ENCODE peak calls at places on chromosomes 4 and X, in ten cellular contexts. W is activated effector memory CD4-positive, alpha-beta T cell treated with anti-CD3 and anti-CD28 coated beads, Interleukin-2, amount 50 U/mL, for 16 hours; V is RPMI7951; Z is caudate nucleus; R is anterior cingulate cortex; T is renal cortical epithelial cell; Y is ELF-1; F is dermis blood vessel endothelial cell; X is SIG-M5; U is activated CD4-positive, alpha-beta T cell treated with anti-CD3 and anti-CD28 coated beads, Interleukin-2, amount 50 U/mL, for 1 hour. C is an unnamed sample.

GRCh38 chr4:38612996-38613395 is 51.0 kb upstream of the KLF3 start:
- DNase-seq in W (no peak), V (no peak), Z (no peak), R (no peak), T (peak), Y (no peak), F (peak), X (no peak), U (no peak), C (no peak)

GRCh38 chrX:150566734-150567182 is 1.7 kb upstream of the MTM1 start:
- DNase-seq in W (no peak), V (no peak), Z (no peak), R (no peak), T (no peak), Y (peak), F (no peak), X (no peak), U (no peak), C (no peak)

GRCh38 chrX:10648608-10649007 is 28.2 kb upstream of the MID1 start:
- DNase-seq in W (no peak), V (peak), Z (no peak), R (no peak), T (peak), Y (no peak), F (no peak), X (no peak), U (no peak), C (no peak)

GRCh38 chr4:106238819-106239420 is 77.1 kb downstream of the TBCK start:
- DNase-seq in W (no peak), V (peak), Z (no peak), R (no peak), T (peak), Y (peak), F (peak), X (no peak), U (no peak), C (no peak)

GRCh38 chrX:49932786-49933185 is 10.4 kb downstream of the CLCN5 start:
- DNase-seq in W (no peak), V (no peak), Z (no peak), R (no peak), T (no peak), Y (no peak), F (no peak), X (no peak), U (no peak), C (no peak)

GRCh38 chr4:88441696-88442095 is 15.2 kb upstream of the HERC5 start:
- DNase-seq in W (no peak), V (no peak), Z (no peak), R (no peak), T (peak), Y (no peak), F (no peak), X (no peak), U (no peak), C (no peak)

GRCh38 chr4:112771-113170 is 11.5 kb upstream of the ZNF718 start:
- DNase-seq in W (no peak), V (no peak), Z (no peak), R (no peak), T (no peak), Y (no peak), F (no peak), X (no peak), U (no peak), C (no peak)

GRCh38 chr4:24655326-24655725 is 71.0 kb upstream of the DHX15 start:
- DNase-seq in W (no peak), V (no peak), Z (no peak), R (no peak), T (no peak), Y (no peak), F (no peak), X (no peak), U (no peak), C (no peak)

GRCh38 chr4:180811556-180811955 is 1431.6 kb upstream of the TENM3 start:
- DNase-seq in W (no peak), V (no peak), Z (no peak), R (no peak), T (no peak), Y (no peak), F (no peak), X (no peak), U (no peak), C (no peak)

GRCh38 chrX:118508690-118509089 is 13.1 kb downstream of the DOCK11 start:
- DNase-seq in W (no peak), V (no peak), Z (no peak), R (no peak), T (no peak), Y (no peak), F (no peak), X (no peak), U (no peak), C (no peak)

GRCh38 chr4:151675366-151676060 is 85.3 kb downstream of the GATB start:
- DNase-seq in W (no peak), V (no peak), Z (no peak), R (no peak), T (peak), Y (peak), F (no peak), X (no peak), U (no peak), C (no peak)

GRCh38 chrX:100895365-100896075 is 21.4 kb upstream of the NOX1 start:
- DNase-seq in W (peak), V (peak), Z (no peak), R (no peak), T (peak), Y (peak), F (peak), X (no peak), U (peak), C (no peak)

GRCh38 chr4:54872246-54872645 is 214.5 kb downstream of the KIT start:
- DNase-seq in W (no peak), V (peak), Z (no peak), R (no peak), T (no peak), Y (no peak), F (no peak), X (no peak), U (no peak), C (no peak)

GRCh38 chrX:154449618-154450017 is 5.7 kb downstream of the FAM50A start:
- DNase-seq in W (no peak), V (no peak), Z (no peak), R (no peak), T (no peak), Y (no peak), F (no peak), X (no peak), U (no peak), C (no peak)

GRCh38 chrX:19593684-19594083 is 78.4 kb upstream of the MAP3K15 start:
- DNase-seq in W (no peak), V (peak), Z (no peak), R (no peak), T (peak), Y (no peak), F (peak), X (no peak), U (peak), C (no peak)

GRCh38 chr4:121165206-121165605 is 1.1 kb upstream of the TNIP3 start:
- DNase-seq in W (no peak), V (no peak), Z (no peak), R (no peak), T (no peak), Y (no peak), F (no peak), X (no peak), U (no peak), C (no peak)

GRCh38 chrX:2243913-2244460 is 256.8 kb downstream of the DHRSX start:
- DNase-seq in W (no peak), V (peak), Z (no peak), R (no peak), T (peak), Y (no peak), F (no peak), X (no peak), U (no peak), C (no peak)

GRCh38 chrX:26100421-26100920 is 37.7 kb upstream of the MAGEB18 start:
- DNase-seq in W (no peak), V (no peak), Z (no peak), R (no peak), T (peak), Y (no peak), F (no peak), X (no peak), U (no peak), C (no peak)

GRCh38 chrX:134375691-134376090 is 84.3 kb upstream of the HPRT1 start:
- DNase-seq in W (no peak), V (no peak), Z (no peak), R (no peak), T (no peak), Y (no peak), F (no peak), X (no peak), U (no peak), C (no peak)

GRCh38 chrX:26788402-26788998 is 572.5 kb downstream of the MAGEB5 start:
- DNase-seq in W (no peak), V (no peak), Z (no peak), R (no peak), T (peak), Y (no peak), F (peak), X (no peak), U (no peak), C (no peak)

GRCh38 chr4:186808635-186809018 is 85.0 kb upstream of the FAT1 start:
- DNase-seq in W (no peak), V (peak), Z (no peak), R (no peak), T (peak), Y (no peak), F (no peak), X (no peak), U (no peak), C (no peak)

GRCh38 chrX:132204629-132205028 is 14.6 kb downstream of the RAP2C start:
- DNase-seq in W (no peak), V (no peak), Z (no peak), R (no peak), T (no peak), Y (no peak), F (no peak), X (no peak), U (no peak), C (no peak)

GRCh38 chr4:108544504-108544903 is 75.9 kb upstream of the RPL34 start:
- DNase-seq in W (no peak), V (peak), Z (no peak), R (no peak), T (peak), Y (no peak), F (no peak), X (no peak), U (no peak), C (no peak)

GRCh38 chrX:153319295-153319694 is 2.3 kb downstream of the PNMA6F start:
- DNase-seq in W (no peak), V (no peak), Z (no peak), R (no peak), T (no peak), Y (peak), F (no peak), X (no peak), U (no peak), C (no peak)

GRCh38 chr4:7781361-7781760 is 158.3 kb downstream of the AFAP1 start:
- DNase-seq in W (peak), V (no peak), Z (no peak), R (no peak), T (no peak), Y (no peak), F (peak), X (no peak), U (no peak), C (no peak)

GRCh38 chrX:21509912-21510311 is 135.7 kb downstream of the CNKSR2 start:
- DNase-seq in W (no peak), V (peak), Z (no peak), R (no peak), T (peak), Y (no peak), F (peak), X (no peak), U (no peak), C (no peak)

GRCh38 chr4:1366371-1367229 is 19.6 kb downstream of the UVSSA start:
- DNase-seq in W (peak), V (no peak), Z (no peak), R (no peak), T (no peak), Y (no peak), F (no peak), X (no peak), U (no peak), C (no peak)

GRCh38 chrX:107894038-107894437 is 68.4 kb downstream of the MID2 start:
- DNase-seq in W (no peak), V (peak), Z (no peak), R (no peak), T (peak), Y (peak), F (peak), X (no peak), U (no peak), C (no peak)

GRCh38 chr4:139633661-139634060 is 32.0 kb upstream of the MGST2 start:
- DNase-seq in W (no peak), V (no peak), Z (no peak), R (no peak), T (peak), Y (peak), F (peak), X (no peak), U (no peak), C (no peak)

GRCh38 chr4:122195718-122196117 is 43.6 kb downstream of the BLTP1 start:
- DNase-seq in W (no peak), V (no peak), Z (no peak), R (no peak), T (peak), Y (no peak), F (peak), X (no peak), U (no peak), C (no peak)

GRCh38 chr4:24810016-24810415 is 14.6 kb downstream of the SOD3 start:
- DNase-seq in W (no peak), V (no peak), Z (no peak), R (no peak), T (no peak), Y (no peak), F (no peak), X (no peak), U (no peak), C (no peak)

GRCh38 chrX:9308426-9308825 is 156.4 kb upstream of the TBL1X start:
- DNase-seq in W (no peak), V (peak), Z (no peak), R (no peak), T (no peak), Y (no peak), F (no peak), X (no peak), U (no peak), C (no peak)

GRCh38 chr4:182808673-182809416 is 108.3 kb downstream of the DCTD start:
- DNase-seq in W (peak), V (peak), Z (no peak), R (no peak), T (no peak), Y (no peak), F (peak), X (no peak), U (peak), C (no peak)

GRCh38 chrX:68939868-68940267 is 111.0 kb downstream of the EFNB1 start:
- DNase-seq in W (no peak), V (no peak), Z (no peak), R (no peak), T (no peak), Y (no peak), F (no peak), X (no peak), U (no peak), C (no peak)

GRCh38 chrX:17605676-17606075 is 131.6 kb upstream of the SCML1 start:
- DNase-seq in W (no peak), V (no peak), Z (no peak), R (no peak), T (peak), Y (no peak), F (no peak), X (no peak), U (no peak), C (no peak)

GRCh38 chrX:84907324-84907946 is 96.2 kb upstream of the APOOL start:
- DNase-seq in W (no peak), V (no peak), Z (no peak), R (no peak), T (peak), Y (no peak), F (peak), X (no peak), U (no peak), C (no peak)

C was measured in progenitor cell of endocrine pancreas.